ENCODE peak calls at places on chromosomes 1 and 21, in nine cellular contexts. One of them, this sample, is unnamed.

GRCh38 chr21:46091631-46092025 is 6.3 kb upstream of the COL6A2 start:
- DNase-seq in suprapubic skin: no peak
- DNase-seq in HepG2: no peak
- DNase-seq in HCT116: no peak
- DNase-seq in prostate gland: no peak
- DNase-seq in sigmoid colon: peak; percentile 63
- DNase-seq in esophagus muscularis mucosa: no peak
- DNase-seq in endothelial cell of umbilical vein: no peak
- DNase-seq in transverse colon: no peak
- DNase-seq in this sample: no peak

GRCh38 chr1:240582953-240583352 is 29.0 kb downstream of the GREM2 start:
- DNase-seq in HCT116: no peak
- DNase-seq in endothelial cell of umbilical vein: no peak
- DNase-seq in sigmoid colon: no peak
- DNase-seq in transverse colon: no peak
- DNase-seq in suprapubic skin: no peak
- DNase-seq in esophagus muscularis mucosa: no peak
- DNase-seq in HepG2: no peak
- DNase-seq in prostate gland: no peak
- DNase-seq in this sample: no peak

GRCh38 chr21:35825370-35825769 is 235.0 kb downstream of the SETD4 start:
- DNase-seq in suprapubic skin: no peak
- DNase-seq in sigmoid colon: no peak
- DNase-seq in endothelial cell of umbilical vein: no peak
- DNase-seq in HepG2: no peak
- DNase-seq in transverse colon: no peak
- DNase-seq in esophagus muscularis mucosa: no peak
- DNase-seq in HCT116: no peak
- DNase-seq in prostate gland: no peak
- DNase-seq in this sample: no peak

GRCh38 chr21:33069994-33070811 is at the start of gene OLIG1:
- DNase-seq in suprapubic skin: no peak
- DNase-seq in prostate gland: peak; percentile 31
- DNase-seq in endothelial cell of umbilical vein: peak; percentile 18
- DNase-seq in HCT116: no peak
- DNase-seq in esophagus muscularis mucosa: no peak
- DNase-seq in transverse colon: no peak
- DNase-seq in HepG2: no peak
- DNase-seq in sigmoid colon: no peak
- DNase-seq in this sample: peak; percentile 35

GRCh38 chr1:3541930-3542329 is 69.4 kb downstream of the MEGF6 start:
- DNase-seq in suprapubic skin: no peak
- DNase-seq in esophagus muscularis mucosa: no peak
- DNase-seq in prostate gland: no peak
- DNase-seq in HCT116: no peak
- DNase-seq in HepG2: no peak
- DNase-seq in sigmoid colon: no peak
- DNase-seq in endothelial cell of umbilical vein: no peak
- DNase-seq in transverse colon: no peak
- DNase-seq in this sample: no peak

GRCh38 chr1:165633624-165634023 is 2.6 kb downstream of the MGST3 start:
- DNase-seq in endothelial cell of umbilical vein: peak; percentile 5
- DNase-seq in HCT116: no peak
- DNase-seq in esophagus muscularis mucosa: no peak
- DNase-seq in sigmoid colon: no peak
- DNase-seq in suprapubic skin: no peak
- DNase-seq in prostate gland: no peak
- DNase-seq in transverse colon: no peak
- DNase-seq in HepG2: no peak
- DNase-seq in this sample: no peak

GRCh38 chr1:32618673-32619221 is 31.6 kb downstream of the ZBTB8OS start:
- DNase-seq in HCT116: no peak
- DNase-seq in transverse colon: no peak
- DNase-seq in esophagus muscularis mucosa: no peak
- DNase-seq in prostate gland: no peak
- DNase-seq in endothelial cell of umbilical vein: peak; percentile 9
- DNase-seq in sigmoid colon: no peak
- DNase-seq in HepG2: no peak
- DNase-seq in suprapubic skin: no peak
- DNase-seq in this sample: no peak

GRCh38 chr1:54857741-54858665 is 29.0 kb downstream of the DHCR24 start:
- DNase-seq in esophagus muscularis mucosa: no peak
- DNase-seq in sigmoid colon: peak; percentile 40
- DNase-seq in suprapubic skin: no peak
- DNase-seq in HepG2: no peak
- DNase-seq in prostate gland: no peak
- DNase-seq in transverse colon: no peak
- DNase-seq in HCT116: peak; percentile 53
- DNase-seq in endothelial cell of umbilical vein: no peak
- DNase-seq in this sample: peak; percentile 23

GRCh38 chr1:30756206-30756544 is 1.4 kb downstream of the LAPTM5 start:
- DNase-seq in esophagus muscularis mucosa: no peak
- DNase-seq in suprapubic skin: no peak
- DNase-seq in sigmoid colon: no peak
- DNase-seq in prostate gland: no peak
- DNase-seq in HepG2: no peak
- DNase-seq in endothelial cell of umbilical vein: no peak
- DNase-seq in transverse colon: no peak
- DNase-seq in HCT116: no peak
- DNase-seq in this sample: no peak
- H3K4me3 ChIP-seq in esophagus muscularis mucosa: peak overlapping the region; percentile 28
- H3K4me3 ChIP-seq in suprapubic skin: peak overlapping the region; percentile 41
- H3K4me3 ChIP-seq in sigmoid colon: peak overlapping the region; percentile 18
- H3K4me3 ChIP-seq in prostate gland: no peak overlapping the region
- H3K4me3 ChIP-seq in HepG2: no peak overlapping the region
- H3K4me3 ChIP-seq in endothelial cell of umbilical vein: no peak overlapping the region
- H3K4me3 ChIP-seq in transverse colon: peak overlapping the region; percentile 40
- H3K4me3 ChIP-seq in HCT116: no peak overlapping the region
- H3K4me3 ChIP-seq in this sample: peak overlapping the region; percentile 17

GRCh38 chr21:31927872-31928476 is 55.2 kb downstream of the HUNK start:
- DNase-seq in esophagus muscularis mucosa: no peak
- DNase-seq in transverse colon: no peak
- DNase-seq in prostate gland: no peak
- DNase-seq in HepG2: no peak
- DNase-seq in sigmoid colon: no peak
- DNase-seq in HCT116: no peak
- DNase-seq in endothelial cell of umbilical vein: no peak
- DNase-seq in suprapubic skin: no peak
- DNase-seq in this sample: no peak
- TF ChIP-seq POLR2AphosphoS5 in esophagus muscularis mucosa: no peak
- TF ChIP-seq POLR2AphosphoS5 in transverse colon: no peak
- TF ChIP-seq POLR2AphosphoS5 in prostate gland: no peak
- TF ChIP-seq POLR2AphosphoS5 in HepG2: no peak
- TF ChIP-seq POLR2AphosphoS5 in sigmoid colon: no peak
- TF ChIP-seq POLR2AphosphoS5 in HCT116: no peak
- TF ChIP-seq POLR2AphosphoS5 in endothelial cell of umbilical vein: no peak
- TF ChIP-seq POLR2AphosphoS5 in suprapubic skin: no peak
- TF ChIP-seq POLR2AphosphoS5 in this sample: no peak

DNA sequence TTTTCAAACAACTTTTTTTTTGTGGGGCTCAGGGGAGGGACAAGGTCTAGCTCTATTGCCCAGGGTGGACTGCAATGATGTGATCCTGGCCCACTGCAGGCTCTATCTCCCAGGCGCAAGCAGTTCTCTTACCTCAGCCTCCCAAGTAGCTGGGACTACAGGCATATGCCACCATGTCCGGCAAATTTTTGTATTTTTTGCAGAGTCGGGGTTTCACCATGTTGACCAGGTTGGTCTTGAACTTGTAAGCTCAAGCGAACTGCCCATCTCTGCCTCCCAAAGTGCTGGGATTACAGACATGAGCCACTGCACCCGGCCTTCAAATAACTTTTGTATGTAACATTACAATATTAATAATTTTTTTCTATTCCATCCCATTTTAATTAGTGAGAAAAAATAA is 33.0 kb downstream of the RAB3GAP2 start:
- DNase-seq in esophagus muscularis mucosa: no peak
- DNase-seq in HepG2: no peak
- DNase-seq in endothelial cell of umbilical vein: no peak
- DNase-seq in transverse colon: no peak
- DNase-seq in prostate gland: no peak
- DNase-seq in sigmoid colon: no peak
- DNase-seq in suprapubic skin: no peak
- DNase-seq in HCT116: no peak
- DNase-seq in this sample: no peak
- TF ChIP-seq POLR2A in esophagus muscularis mucosa: no peak
- TF ChIP-seq POLR2A in HepG2: no peak
- TF ChIP-seq POLR2A in endothelial cell of umbilical vein: no peak
- TF ChIP-seq POLR2A in transverse colon: no peak
- TF ChIP-seq POLR2A in prostate gland: no peak
- TF ChIP-seq POLR2A in sigmoid colon: no peak
- TF ChIP-seq POLR2A in suprapubic skin: no peak
- TF ChIP-seq POLR2A in HCT116: no peak
- TF ChIP-seq POLR2A in this sample: no peak

GRCh38 chr1:93330196-93330595 is 15.5 kb upstream of the DR1 start:
- DNase-seq in suprapubic skin: no peak
- DNase-seq in HCT116: no peak
- DNase-seq in esophagus muscularis mucosa: no peak
- DNase-seq in endothelial cell of umbilical vein: no peak
- DNase-seq in transverse colon: no peak
- DNase-seq in sigmoid colon: no peak
- DNase-seq in HepG2: no peak
- DNase-seq in prostate gland: no peak
- DNase-seq in this sample: no peak
- H3K4me3 ChIP-seq in suprapubic skin: no peak overlapping the region
- H3K4me3 ChIP-seq in HCT116: no peak overlapping the region
- H3K4me3 ChIP-seq in esophagus muscularis mucosa: no peak overlapping the region
- H3K4me3 ChIP-seq in endothelial cell of umbilical vein: no peak overlapping the region
- H3K4me3 ChIP-seq in transverse colon: no peak overlapping the region
- H3K4me3 ChIP-seq in sigmoid colon: no peak overlapping the region
- H3K4me3 ChIP-seq in HepG2: no peak overlapping the region
- H3K4me3 ChIP-seq in prostate gland: no peak overlapping the region
- H3K4me3 ChIP-seq in this sample: no peak overlapping the region

DNA sequence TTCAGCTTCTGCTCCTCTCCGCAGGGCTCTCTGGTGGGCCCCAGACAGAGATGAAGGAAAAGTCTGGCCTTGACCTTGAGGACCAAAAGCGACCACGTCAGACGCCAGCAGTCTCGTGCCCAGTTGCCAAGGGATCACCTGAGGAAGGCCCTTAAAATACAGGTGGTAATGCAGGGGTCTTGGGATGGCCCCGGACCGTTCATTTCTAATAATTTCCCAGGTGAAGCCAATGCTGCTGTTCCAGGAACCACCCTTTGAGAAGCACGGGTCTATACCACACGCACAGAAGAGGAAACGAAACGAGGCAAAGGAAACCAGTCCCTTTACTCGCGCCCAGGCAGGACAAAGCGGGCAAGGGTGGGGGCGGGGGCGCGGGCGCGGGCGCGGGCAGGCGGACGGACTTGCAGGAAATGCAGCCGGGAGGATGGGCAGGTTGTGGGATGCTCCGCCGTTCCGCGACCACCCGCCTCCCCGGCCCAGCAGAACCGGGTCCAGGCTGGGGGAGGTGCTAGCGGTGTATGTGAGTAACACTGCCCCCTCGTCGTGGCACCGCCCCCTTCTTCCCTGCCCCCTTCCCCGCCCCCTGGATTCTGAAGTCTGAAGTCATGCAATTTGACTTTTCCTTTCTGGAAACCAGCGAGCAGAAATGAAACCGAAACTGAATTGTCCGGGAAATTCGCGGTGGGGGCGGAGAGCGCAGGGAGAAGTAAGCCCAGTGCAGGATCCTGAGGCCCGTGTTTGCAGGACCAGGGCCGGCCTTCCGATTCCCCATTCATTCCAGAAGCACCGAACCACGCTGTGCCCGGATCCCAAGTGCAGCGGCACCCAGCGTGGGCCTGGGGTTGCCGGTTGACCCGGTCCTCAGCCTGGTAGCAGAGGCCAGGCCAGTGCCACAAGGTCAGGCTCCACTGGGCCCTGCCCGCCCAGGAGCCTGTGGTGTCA is 5.8 kb upstream of the MX1 start:
- DNase-seq in suprapubic skin: peak; percentile 91
- DNase-seq in HCT116: peak; percentile 23
- DNase-seq in esophagus muscularis mucosa: peak; percentile 97
- DNase-seq in transverse colon: peak; percentile 86
- DNase-seq in prostate gland: peak; percentile 79
- DNase-seq in endothelial cell of umbilical vein: peak; percentile 91
- DNase-seq in HepG2: peak; percentile 69
- DNase-seq in sigmoid colon: peak; percentile 92
- DNase-seq in this sample: peak; percentile 83
- TF ChIP-seq POLR2AphosphoS5 in suprapubic skin: no peak
- TF ChIP-seq POLR2AphosphoS5 in HCT116: no peak
- TF ChIP-seq POLR2AphosphoS5 in esophagus muscularis mucosa: peak; percentile 58
- TF ChIP-seq POLR2AphosphoS5 in transverse colon: peak; percentile 42
- TF ChIP-seq POLR2AphosphoS5 in prostate gland: peak; percentile 80
- TF ChIP-seq POLR2AphosphoS5 in endothelial cell of umbilical vein: no peak
- TF ChIP-seq POLR2AphosphoS5 in HepG2: no peak
- TF ChIP-seq POLR2AphosphoS5 in sigmoid colon: peak; percentile 77
- TF ChIP-seq POLR2AphosphoS5 in this sample: peak; percentile 62

GRCh38 chr1:205227584-205228006 is at the start of gene TMCC2:
- DNase-seq in transverse colon: peak; percentile 87
- DNase-seq in HCT116: peak; percentile 74
- DNase-seq in suprapubic skin: peak; percentile 91
- DNase-seq in prostate gland: peak; percentile 71
- DNase-seq in HepG2: peak; percentile 49
- DNase-seq in esophagus muscularis mucosa: peak; percentile 92
- DNase-seq in endothelial cell of umbilical vein: peak; percentile 81
- DNase-seq in sigmoid colon: peak; percentile 96
- DNase-seq in this sample: peak; percentile 81
- TF ChIP-seq POLR2A in transverse colon: no peak
- TF ChIP-seq POLR2A in HCT116: peak; percentile 34
- TF ChIP-seq POLR2A in suprapubic skin: no peak
- TF ChIP-seq POLR2A in prostate gland: peak; percentile 17
- TF ChIP-seq POLR2A in HepG2: no peak
- TF ChIP-seq POLR2A in esophagus muscularis mucosa: no peak
- TF ChIP-seq POLR2A in endothelial cell of umbilical vein: no peak
- TF ChIP-seq POLR2A in sigmoid colon: no peak
- TF ChIP-seq POLR2A in this sample: no peak

This sample was measured in stomach.